ENCODE peak calls at places on chromosomes 7 and 10, in five cellular contexts. M, H, I, G and X are unnamed samples.

GRCh38 chr10:7819126-7819470 is 793 bp downstream of the TAF3 start:
- DNase-seq in G (peak; percentile 61), I (peak; percentile 44), H (no peak), M (peak; percentile 48), X (peak; percentile 58)

GRCh38 chr7:157932498-157933218 is 595.9 kb downstream of the DNAJB6 start:
- DNase-seq in I (no peak), G (peak; percentile 2), M (no peak), H (no peak), X (no peak)

GRCh38 chr10:84424731-84425165 is 96.4 kb downstream of the CCSER2 start:
- DNase-seq in M (no peak), G (peak; percentile 94), I (peak; percentile 94), H (no peak), X (no peak)

GRCh38 chr7:29900745-29901144 is 88.9 kb downstream of the SCRN1 start:
- DNase-seq in G (no peak), I (no peak), H (no peak), M (no peak), X (no peak)

GRCh38 chr10:78535716-78536218 is 502.1 kb downstream of the RPS24 start:
- DNase-seq in H (no peak), G (no peak), M (no peak), I (no peak), X (no peak)

GRCh38 chr10:75403144-75404022 is 1.8 kb upstream of the ZNF503 start:
- DNase-seq in M (peak; percentile 48), G (no peak), I (no peak), H (no peak), X (no peak)

GRCh38 chr10:5537684-5538083 is 12.9 kb downstream of the CALML3 start:
- DNase-seq in G (no peak), I (no peak), M (no peak), H (no peak), X (no peak)

GRCh38 chr10:117363027-117363426 is 12.2 kb downstream of the PDZD8 start:
- DNase-seq in I (no peak), H (no peak), G (peak; percentile 89), M (no peak), X (peak; percentile 34)

GRCh38 chr7:16741676-16742075 is 11.9 kb upstream of the TSPAN13 start:
- DNase-seq in I (no peak), G (no peak), H (no peak), M (no peak), X (no peak)